ENCODE peak calls at places on chromosomes 12 and 14, in six cellular contexts. F, N, R, I, O and A are unnamed samples. For H4K20me1 and H3K36me3, the result is how much of the 10 kb centered on the place peaks cover.

GRCh38 chr14:53663709-53664108 is 292.9 kb downstream of the BMP4 start:
- DNase-seq in F (no peak), I (peak), R (peak), O (no peak), N (peak), A (no peak)

GRCh38 chr14:20904393-20905029 is 13.3 kb downstream of the RNASE3 start:
- DNase-seq in R (peak), N (no peak), I (no peak), F (no peak), O (peak), A (no peak)

GRCh38 chr14:74792249-74793039 is 29.3 kb downstream of the YLPM1 start:
- DNase-seq in I (no peak), N (peak), F (no peak), O (no peak), R (no peak), A (no peak)

GRCh38 chr14:65492277-65492676 is 79.7 kb downstream of the FUT8 start:
- DNase-seq in I (no peak), O (no peak), F (no peak), N (no peak), R (no peak), A (no peak)

GRCh38 chr12:89349814-89350213 is 2.5 kb downstream of the DUSP6 start:
- DNase-seq in R (peak), O (no peak), N (peak), I (peak), F (peak), A (peak)

GRCh38 chr12:51070004-51070403 is 13.4 kb downstream of the CSRNP2 start:
- DNase-seq in O (peak), N (peak), I (peak), F (peak), R (no peak), A (peak)

GRCh38 chr12:67415473-67415872 is 146.3 kb downstream of the CAND1 start:
- DNase-seq in R (peak), I (peak), O (peak), N (peak), F (no peak), A (peak)

GRCh38 chr12:78035913-78036658 is 205.4 kb downstream of the NAV3 start:
- DNase-seq in R (peak), I (peak), O (no peak), N (peak), F (no peak), A (no peak)

GRCh38 chr14:39396448-39396847 is 35.8 kb downstream of the FBXO33 start:
- DNase-seq in I (peak), O (no peak), N (peak), F (no peak), R (no peak), A (no peak)

GRCh38 chr12:12466157-12466556 is 96.5 kb downstream of the DUSP16 start:
- DNase-seq in R (no peak), F (no peak), O (no peak), N (no peak), I (no peak), A (no peak)

GRCh38 chr14:101503431-101504095 is 57.7 kb upstream of the DIO3 start:
- DNase-seq in I (no peak), F (no peak), N (no peak), R (no peak), O (no peak), A (no peak)

GRCh38 chr12:106345739-106346138 is 11.8 kb upstream of the POLR3B start:
- DNase-seq in F (peak), R (peak), O (peak), I (peak), N (peak), A (no peak)

GRCh38 chr14:85063747-85064146 is 466.2 kb upstream of the FLRT2 start:
- DNase-seq in F (no peak), I (no peak), R (no peak), O (no peak), N (no peak), A (no peak)

GRCh38 chr14:76780875-76781647 is 19.8 kb downstream of the VASH1 start:
- DNase-seq in N (peak), F (no peak), O (no peak), R (no peak), I (peak), A (no peak)

GRCh38 chr12:16197600-16197999 is 79.9 kb downstream of the SLC15A5 start:
- DNase-seq in R (no peak), F (no peak), I (no peak), O (no peak), N (no peak), A (no peak)

GRCh38 chr12:116087962-116088361 is 189.5 kb downstream of the MED13L start:
- DNase-seq in I (no peak), O (no peak), R (no peak), N (no peak), F (no peak), A (peak)

GRCh38 chr12:46265102-46265501 is 3.7 kb downstream of the SLC38A1 start:
- DNase-seq in N (no peak), O (no peak), R (no peak), F (no peak), I (no peak), A (no peak)
- H4K20me1 ChIP-seq in N (half or more), O (under half), R (half or more), F (under half), I (under half), A (under half)

DNA sequence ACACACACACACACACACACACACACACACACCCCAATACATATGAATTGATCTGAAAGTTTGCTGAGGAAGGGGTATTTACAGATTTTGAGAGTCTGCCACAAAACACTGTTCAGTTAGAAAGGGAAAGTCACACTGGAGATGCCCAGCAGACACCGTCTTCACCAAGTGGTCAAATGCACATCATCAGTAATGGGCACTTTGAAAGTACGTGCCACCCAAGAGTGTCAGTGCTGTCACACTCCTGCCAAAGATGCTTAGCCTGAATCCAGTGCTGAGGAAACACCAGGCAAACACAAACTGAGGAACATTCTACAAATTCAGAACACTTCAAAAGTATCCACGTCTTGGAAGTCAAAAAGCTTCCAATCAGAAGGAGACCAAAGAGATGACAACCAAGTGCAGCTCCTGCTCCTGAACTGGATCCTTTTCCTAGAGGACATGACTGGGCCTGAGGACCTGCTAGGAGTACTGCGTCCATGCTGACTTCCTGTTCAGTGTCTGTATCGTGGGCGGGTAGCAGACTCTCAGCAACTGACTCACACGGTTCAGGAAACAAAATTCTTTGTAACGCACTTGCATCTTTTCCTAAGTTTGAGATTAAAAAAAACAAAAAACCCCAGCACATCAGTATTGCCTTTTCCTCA is 18.6 kb downstream of the PSMC1 start:
- DNase-seq in I (peak), N (peak), R (no peak), F (no peak), O (no peak), A (no peak)
- H3K36me3 ChIP-seq in I (under half), N (under half), R (under half), F (under half), O (under half), A (half or more)

GRCh38 chr12:104469066-104469465 is 12.3 kb downstream of the CHST11 start:
- DNase-seq in O (no peak), N (no peak), F (no peak), I (no peak), R (no peak), A (no peak)
- H4K20me1 ChIP-seq in O (under half), N (under half), F (under half), I (under half), R (half or more), A (under half)

GRCh38 chr12:108802666-108803036 is 54.7 kb downstream of the SSH1 start:
- DNase-seq in F (no peak), R (no peak), O (no peak), I (peak), N (peak), A (no peak)

GRCh38 chr12:108805136-108805535 is 52.2 kb downstream of the SSH1 start:
- DNase-seq in O (no peak), N (peak), I (no peak), F (no peak), R (no peak), A (no peak)

GRCh38 chr12:108801736-108802665 is 55.4 kb downstream of the SSH1 start:
- DNase-seq in O (no peak), N (peak), R (peak), I (peak), F (no peak), A (no peak)

GRCh38 chr12:108804361-108804949 is 52.9 kb downstream of the SSH1 start:
- DNase-seq in I (peak), N (peak), F (no peak), R (peak), O (no peak), A (no peak)

GRCh38 chr12:108803428-108804105 is 53.8 kb downstream of the SSH1 start:
- DNase-seq in I (peak), N (peak), F (peak), O (peak), R (peak), A (peak)
- H3K36me3 ChIP-seq in I (under half), N (half or more), F (under half), O (under half), R (under half), A (half or more)

DNA sequence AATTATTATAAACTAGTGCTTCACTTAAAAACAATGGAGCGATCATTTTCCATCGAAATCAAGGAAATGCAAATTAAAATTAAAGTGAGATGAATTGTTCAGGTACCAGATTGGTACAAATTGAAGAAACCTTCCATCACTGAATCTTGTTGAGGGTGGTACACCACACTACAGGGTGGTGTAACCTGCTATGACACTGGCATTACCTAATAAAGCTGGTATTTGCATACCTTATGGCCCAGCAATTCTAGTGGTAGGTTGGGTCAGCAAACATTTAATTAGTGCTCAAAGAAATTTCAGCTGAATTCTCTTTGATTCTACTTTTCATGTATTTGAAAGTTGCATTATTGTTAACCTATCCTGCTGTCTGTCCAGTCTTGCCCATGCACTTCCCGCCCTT is 9.2 kb downstream of the TIGAR start:
- DNase-seq in F (no peak), R (no peak), O (no peak), N (no peak), I (no peak), A (no peak)
- H4K20me1 ChIP-seq in F (under half), R (under half), O (under half), N (under half), I (under half), A (under half)

DNA sequence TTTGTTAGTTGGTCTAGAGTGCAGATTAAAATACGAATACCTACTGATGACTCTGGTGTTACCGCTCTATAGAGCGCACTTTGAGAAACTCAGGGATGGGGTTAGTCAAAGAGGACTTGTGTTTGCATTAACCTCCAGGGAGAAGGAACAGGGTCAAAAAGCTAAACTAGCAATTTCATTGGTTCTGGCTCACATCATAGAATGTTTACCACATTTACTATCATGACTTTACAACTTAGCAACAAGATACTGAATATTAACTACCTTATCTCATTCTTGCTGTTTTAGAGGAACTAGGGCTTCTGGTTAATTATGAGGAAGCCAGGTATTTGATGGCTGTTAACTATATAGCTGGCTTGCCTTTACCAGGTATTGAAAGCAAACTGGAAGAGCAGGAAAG is 12.8 kb downstream of the LGALS3 start:
- DNase-seq in I (no peak), R (no peak), F (no peak), O (no peak), N (no peak), A (no peak)
- H3K36me3 ChIP-seq in I (under half), R (under half), F (under half), O (under half), N (under half), A (under half)

DNA sequence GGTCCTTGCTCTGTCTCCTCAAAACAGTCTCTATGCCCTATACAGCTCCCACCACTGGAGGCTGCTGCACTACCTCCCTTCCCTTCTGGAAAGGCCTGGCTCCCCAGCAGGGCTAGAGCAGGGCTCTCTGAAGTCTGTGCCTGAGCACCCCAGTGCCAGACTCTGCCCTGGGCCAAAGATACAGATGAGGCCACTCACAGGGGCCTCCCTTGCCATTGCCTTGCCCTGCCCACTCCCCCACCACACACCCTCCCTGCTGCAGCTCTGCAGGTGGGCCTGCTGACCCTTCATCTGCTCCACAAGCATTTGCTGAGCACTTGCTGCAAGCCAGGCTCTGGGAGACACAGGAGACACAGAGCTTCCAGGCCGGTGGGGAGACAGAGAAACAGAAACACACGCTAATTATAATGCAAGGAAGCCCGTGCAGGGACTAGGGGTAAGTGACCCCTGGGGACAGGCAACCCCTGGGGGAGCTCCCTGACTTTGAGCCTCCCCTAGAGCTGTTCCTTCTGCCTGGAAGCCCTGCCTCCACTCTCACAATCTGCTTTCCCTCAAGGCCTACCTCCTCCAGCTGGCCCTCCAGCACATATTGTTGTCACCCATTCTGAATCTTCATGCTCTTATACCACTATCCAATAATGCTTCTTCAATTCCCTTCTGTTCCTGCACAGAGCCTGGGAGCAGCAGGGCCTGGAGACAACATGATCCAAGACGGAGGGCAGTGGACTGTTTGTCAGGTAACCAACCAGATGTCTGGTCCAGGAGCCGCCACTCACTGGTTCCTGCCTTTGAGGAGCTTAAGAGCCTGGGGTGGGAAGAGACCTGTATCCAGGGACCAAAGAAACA is 32.6 kb upstream of the PNMA1 start:
- DNase-seq in O (no peak), R (peak), F (no peak), I (no peak), N (no peak), A (no peak)
- H4K20me1 ChIP-seq in O (under half), R (under half), F (under half), I (under half), N (half or more), A (half or more)